ENCODE peak calls at places on chromosomes 2 and 18, in nine cellular contexts. F is tibial artery, C is endothelial cell of umbilical vein, H is H1, S is A549, V is GM23338, B is kidney, L is right lobe of liver, E is psoas muscle. W is an unnamed sample. For H3K4me1, the result is how much of the 10 kb centered on the place peaks cover.

GRCh38 chr2:118123561-118124232 is 35.4 kb downstream of the INSIG2 start:
- DNase-seq in V (no peak), B (no peak), C (peak), E (no peak), L (no peak), H (no peak), F (peak), S (peak), W (no peak)

GRCh38 chr18:45127395-45127794 is 446.7 kb downstream of the SETBP1 start:
- DNase-seq in L (no peak), F (no peak), S (no peak), C (no peak), V (no peak), H (no peak), B (no peak), E (no peak), W (no peak)

GRCh38 chr2:110743600-110743999 is 11.2 kb downstream of the ACOXL start:
- DNase-seq in V (no peak), F (no peak), C (no peak), S (no peak), B (no peak), E (no peak), L (no peak), H (no peak), W (no peak)

GRCh38 chr2:231228223-231228622 is 29.8 kb downstream of the ARMC9 start:
- DNase-seq in H (no peak), B (no peak), L (no peak), V (no peak), S (no peak), F (no peak), C (no peak), E (no peak), W (no peak)

GRCh38 chr2:185484601-185485000 is 254.0 kb upstream of the FSIP2 start:
- DNase-seq in B (no peak), F (no peak), C (no peak), S (no peak), V (peak), E (no peak), L (no peak), H (no peak), W (no peak)

GRCh38 chr2:112160591-112161250 is 22.5 kb downstream of the FBLN7 start:
- DNase-seq in F (no peak), V (no peak), H (no peak), B (peak), S (no peak), L (no peak), E (no peak), C (no peak), W (no peak)

GRCh38 chr2:181675241-181675640 is 5.1 kb downstream of the NEUROD1 start:
- DNase-seq in E (no peak), S (no peak), V (no peak), C (no peak), H (no peak), L (no peak), B (no peak), F (no peak), W (no peak)

GRCh38 chr18:25647404-25647803 is 295.4 kb upstream of the ZNF521 start:
- DNase-seq in F (no peak), L (no peak), B (no peak), V (no peak), C (no peak), H (no peak), S (no peak), E (no peak), W (no peak)

GRCh38 chr2:20322527-20323300 is 27.9 kb downstream of the PUM2 start:
- DNase-seq in E (no peak), S (no peak), F (no peak), V (no peak), B (peak), C (peak), L (no peak), H (no peak), W (no peak)

GRCh38 chr2:38180754-38181153 is 104.8 kb upstream of the CYP1B1 start:
- DNase-seq in V (no peak), B (no peak), F (no peak), L (no peak), S (no peak), C (no peak), H (no peak), E (no peak), W (no peak)

GRCh38 chr18:48121752-48122151 is 191.3 kb upstream of the SMAD2 start:
- DNase-seq in E (no peak), H (no peak), V (no peak), L (no peak), S (no peak), C (no peak), B (no peak), F (no peak), W (no peak)

GRCh38 chr18:50507120-50507590 is 52.7 kb upstream of the MAPK4 start:
- DNase-seq in V (peak), F (peak), E (peak), S (peak), L (peak), B (peak), H (peak), C (no peak), W (no peak)

GRCh38 chr2:192064459-192064858 is 130.3 kb downstream of the TMEFF2 start:
- DNase-seq in L (no peak), H (no peak), S (no peak), F (no peak), V (no peak), E (no peak), B (no peak), C (peak), W (no peak)

GRCh38 chr18:29361843-29362242 is 1184.9 kb upstream of the CDH2 start:
- DNase-seq in B (peak), E (no peak), L (peak), S (no peak), V (peak), H (peak), C (no peak), F (no peak), W (no peak)

GRCh38 chr2:166404831-166405568 is 29.3 kb upstream of the SCN9A start:
- DNase-seq in S (no peak), B (no peak), H (no peak), C (no peak), F (no peak), E (no peak), V (no peak), L (no peak), W (no peak)

GRCh38 chr18:49813071-49813320 is 337 bp downstream of the ACAA2 start:
- DNase-seq in S (peak), C (peak), V (peak), F (peak), E (peak), L (peak), B (no peak), H (no peak), W (no peak)

GRCh38 chr2:30684546-30684945 is 122.7 kb downstream of the CAPN13 start:
- DNase-seq in C (no peak), V (no peak), L (no peak), E (no peak), S (no peak), F (no peak), B (no peak), H (peak), W (no peak)

GRCh38 chr2:85673736-85674375 is 5.9 kb upstream of the SFTPB start:
- DNase-seq in B (no peak), F (no peak), V (no peak), C (no peak), L (no peak), E (no peak), H (no peak), S (no peak), W (no peak)

GRCh38 chr2:235418918-235419317 is 74.9 kb upstream of the AGAP1 start:
- DNase-seq in F (no peak), V (no peak), H (no peak), S (no peak), L (no peak), B (no peak), E (no peak), C (no peak), W (no peak)

GRCh38 chr2:217899231-217900009 is 103.4 kb downstream of the TNS1 start:
- DNase-seq in B (peak), H (peak), S (peak), L (no peak), V (peak), F (peak), E (peak), C (no peak), W (peak)

GRCh38 chr2:13686262-13686661 is 946.3 kb upstream of the LRATD1 start:
- DNase-seq in E (no peak), F (no peak), H (no peak), C (no peak), L (no peak), V (no peak), B (no peak), S (no peak), W (no peak)

GRCh38 chr2:30147715-30148611 is 1.2 kb downstream of the YPEL5 start:
- DNase-seq in V (peak), L (peak), B (peak), S (peak), F (peak), E (peak), C (peak), H (peak), W (peak)

GRCh38 chr18:71116535-71116934 is 827.7 kb downstream of the SOCS6 start:
- DNase-seq in C (peak), B (no peak), L (no peak), S (no peak), E (no peak), V (no peak), H (no peak), F (no peak), W (no peak)

GRCh38 chr2:22329097-22329716 is 1055.8 kb upstream of the KLHL29 start:
- DNase-seq in F (no peak), S (no peak), E (no peak), C (no peak), V (no peak), B (no peak), H (no peak), L (no peak), W (no peak)

GRCh38 chr2:173079968-173080860 is 4.6 kb downstream of the MAP3K20 start:
- DNase-seq in V (no peak), E (no peak), L (no peak), C (no peak), H (no peak), B (no peak), S (no peak), F (no peak), W (no peak)

GRCh38 chr18:7273301-7273911 is 42.5 kb downstream of the LRRC30 start:
- DNase-seq in C (peak), E (peak), H (no peak), B (peak), L (peak), F (peak), S (no peak), V (no peak), W (no peak)

GRCh38 chr2:185050804-185051203 is 452.5 kb downstream of the ZNF804A start:
- DNase-seq in V (no peak), S (no peak), C (no peak), F (no peak), E (no peak), B (no peak), L (no peak), H (no peak), W (no peak)

GRCh38 chr2:207881902-207882301 is 112.2 kb upstream of the FZD5 start:
- DNase-seq in F (no peak), B (no peak), L (no peak), H (no peak), V (no peak), S (no peak), E (no peak), C (no peak), W (no peak)

GRCh38 chr2:235793163-235793752 is 299.4 kb downstream of the AGAP1 start:
- DNase-seq in V (peak), L (no peak), B (no peak), F (no peak), H (no peak), E (no peak), C (peak), S (peak), W (no peak)

GRCh38 chr2:94759211-94759610 is 112.0 kb upstream of the TEKT4 start:
- DNase-seq in B (no peak), F (no peak), E (no peak), C (no peak), S (no peak), L (no peak), V (peak), H (no peak), W (no peak)

GRCh38 chr2:130370490-130370889 is 14.6 kb downstream of the PTPN18 start:
- DNase-seq in V (no peak), L (no peak), H (no peak), E (no peak), S (no peak), C (no peak), F (no peak), B (peak), W (no peak)

GRCh38 chr18:9612215-9612830 is 2.0 kb downstream of the PPP4R1 start:
- DNase-seq in L (no peak), S (peak), H (no peak), E (no peak), C (peak), B (no peak), F (no peak), V (peak), W (no peak)

GRCh38 chr2:29281585-29281984 is 166.4 kb downstream of the CLIP4 start:
- DNase-seq in S (peak), L (no peak), V (no peak), B (peak), F (no peak), E (no peak), C (no peak), H (no peak), W (peak)

GRCh38 chr2:236449167-236449586 is 120.4 kb upstream of the ACKR3 start:
- DNase-seq in S (no peak), L (no peak), B (no peak), F (no peak), E (no peak), C (no peak), V (no peak), H (no peak), W (peak)

GRCh38 chr2:121068851-121069250 is 216.2 kb downstream of the TFCP2L1 start:
- DNase-seq in E (no peak), H (no peak), C (no peak), V (no peak), B (no peak), S (no peak), F (no peak), L (no peak), W (no peak)

GRCh38 chr2:69582582-69583176 is 60.9 kb downstream of the AAK1 start:
- DNase-seq in F (no peak), E (no peak), S (no peak), L (no peak), B (no peak), H (no peak), C (no peak), V (no peak), W (no peak)

GRCh38 chr2:241762933-241763369 is 13.7 kb upstream of the GAL3ST2 start:
- DNase-seq in E (peak), V (no peak), S (no peak), C (no peak), F (no peak), B (no peak), H (peak), L (no peak), W (no peak)

GRCh38 chr2:190355968-190356657 is 12.7 kb downstream of the INPP1 start:
- DNase-seq in H (no peak), S (no peak), V (no peak), L (no peak), B (no peak), C (no peak), F (no peak), E (no peak), W (no peak)

GRCh38 chr2:232520088-232520487 is at the start of gene PRSS56:
- DNase-seq in L (no peak), C (no peak), S (no peak), B (no peak), V (no peak), H (no peak), F (no peak), E (no peak), W (no peak)

GRCh38 chr2:195468771-195469170 is 188.3 kb upstream of the SLC39A10 start:
- DNase-seq in B (no peak), E (no peak), H (no peak), S (no peak), V (no peak), L (no peak), C (no peak), F (no peak), W (no peak)

DNA sequence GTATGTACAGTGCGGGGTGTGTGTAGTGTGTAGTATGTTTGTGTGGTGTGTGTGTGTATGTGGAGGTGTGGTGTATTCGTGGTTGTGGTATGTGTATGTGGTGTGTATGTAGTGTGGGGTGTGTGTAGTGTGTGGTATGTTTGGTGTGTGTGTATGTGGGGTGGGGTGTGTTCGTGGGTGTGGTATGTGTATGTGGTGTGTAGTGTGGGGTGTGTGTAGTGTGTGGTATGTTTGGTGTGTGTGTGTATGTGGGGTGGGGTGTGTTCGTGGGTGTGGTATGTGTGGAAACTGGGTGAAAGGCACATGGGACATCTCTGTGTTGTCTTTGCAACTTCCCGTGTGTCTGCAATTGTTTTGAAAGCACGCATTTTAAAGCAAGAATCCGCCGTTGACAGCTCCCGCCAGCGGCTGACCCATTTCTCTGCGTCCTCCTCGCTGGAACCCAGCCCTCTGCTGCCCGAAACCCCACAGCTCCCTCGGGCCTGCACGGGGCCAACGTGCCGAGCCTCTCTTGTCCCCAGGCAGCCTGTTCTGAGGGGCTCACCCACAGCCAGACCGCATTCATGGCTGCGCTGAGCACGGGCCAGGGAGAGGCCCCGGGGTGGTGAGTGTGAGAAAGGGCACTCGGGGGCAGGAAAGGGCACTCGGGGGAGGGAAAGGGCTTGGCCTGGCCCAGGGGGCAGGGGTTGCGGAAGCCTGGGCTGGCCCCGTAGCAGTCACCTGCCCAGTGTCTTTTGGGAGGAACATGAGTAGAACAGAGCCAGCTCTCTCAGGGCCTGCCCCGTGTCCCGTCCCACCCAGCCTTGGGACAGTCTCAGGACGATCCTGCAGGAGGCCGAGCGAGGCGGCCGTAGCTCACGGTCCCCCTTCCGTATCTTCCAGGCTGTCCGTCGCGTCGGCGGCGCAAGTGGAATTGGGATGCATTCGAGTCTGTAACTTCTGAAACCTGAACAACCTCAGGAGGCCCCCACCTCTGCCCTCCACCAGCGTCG is 61.4 kb downstream of the TWIST2 start:
- DNase-seq in S (no peak), B (no peak), C (peak), H (no peak), F (peak), E (peak), L (peak), V (peak), W (no peak)
- TF ChIP-seq CTCF in S (no peak), B (no peak), C (no peak), H (no peak), F (no peak), E (no peak), L (no peak), V (no peak), W (no peak)

GRCh38 chr18:12598181-12598921 is 59.6 kb downstream of the SPIRE1 start:
- DNase-seq in S (no peak), L (no peak), B (no peak), E (no peak), F (no peak), C (peak), H (no peak), V (peak), W (no peak)
- H3K4me1 ChIP-seq in S (under half), L (under half), B (under half), E (under half), F (under half), C (half or more), H (under half), V (under half), W (under half)

GRCh38 chr2:224110811-224111210 is 71.7 kb upstream of the SERPINE2 start:
- DNase-seq in V (no peak), F (no peak), H (no peak), B (no peak), L (no peak), S (no peak), C (no peak), E (no peak), W (no peak)
- H3K27ac ChIP-seq in V (no peak), F (no peak), H (no peak), B (no peak), L (no peak), S (no peak), C (no peak), E (no peak), W (no peak)

DNA sequence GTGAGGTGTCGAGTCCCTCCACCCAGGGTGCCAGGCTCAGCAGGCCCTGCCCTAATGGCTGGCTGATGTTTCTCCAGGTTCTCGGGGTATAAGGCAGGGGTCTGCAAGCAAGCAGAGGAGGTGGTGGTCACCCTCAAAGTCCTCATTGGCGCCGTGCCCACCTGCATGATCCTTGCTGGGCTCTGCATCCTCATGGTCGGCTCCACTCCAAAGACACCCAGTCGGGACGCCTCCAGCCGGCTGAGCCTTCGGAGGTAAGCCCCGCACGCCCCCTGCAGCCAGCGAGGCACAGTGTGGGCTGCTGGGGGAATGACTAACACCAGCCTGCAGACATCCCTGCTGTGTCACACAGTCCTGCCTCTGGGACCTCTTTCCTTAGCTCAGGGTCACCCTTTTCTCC is 14.1 kb downstream of the MFSD2B start:
- DNase-seq in S (peak), L (no peak), B (no peak), H (no peak), F (no peak), E (peak), V (peak), C (no peak), W (no peak)
- TF ChIP-seq CTCF in S (peak), L (no peak), B (no peak), H (peak), F (peak), E (no peak), V (peak), C (no peak), W (no peak)